ENCODE peak calls at places on chromosomes 6 and 20, in seven cellular contexts. X is lower lobe of right lung; T is aorta; V is naive thymus-derived CD4-positive, alpha-beta T cell; N is tibial artery; W is transverse colon; J is cardiac muscle cell. O is an unnamed sample. For H3K4me1, the result is how much of the 10 kb centered on the place peaks cover.

GRCh38 chr6:71419217-71419953 is 130.8 kb downstream of the OGFRL1 start:
- DNase-seq in J (peak), W (no peak), V (no peak), N (peak), T (peak), X (no peak), O (no peak)

GRCh38 chr20:51473256-51473655 is 69.3 kb downstream of the NFATC2 start:
- DNase-seq in W (no peak), V (no peak), N (no peak), X (no peak), J (no peak), T (no peak), O (no peak)

GRCh38 chr6:157269261-157269794 is 54.0 kb downstream of the TMEM242 start:
- DNase-seq in W (peak), V (no peak), J (no peak), T (peak), N (peak), X (no peak), O (no peak)

GRCh38 chr6:83613378-83613777 is 95.5 kb downstream of the SNAP91 start:
- DNase-seq in J (peak), V (no peak), W (no peak), T (no peak), X (no peak), N (no peak), O (no peak)

GRCh38 chr6:150878347-150879213 is 13.1 kb downstream of the MTHFD1L start:
- DNase-seq in V (no peak), T (no peak), J (no peak), N (no peak), W (no peak), X (no peak), O (no peak)

GRCh38 chr6:14305629-14306028 is 188.1 kb downstream of the CD83 start:
- DNase-seq in W (no peak), V (no peak), J (peak), T (no peak), N (no peak), X (no peak), O (no peak)

GRCh38 chr20:47326718-47327137 is 29.8 kb downstream of the ZMYND8 start:
- DNase-seq in N (no peak), V (no peak), W (no peak), X (no peak), J (no peak), T (no peak), O (no peak)

GRCh38 chr20:32201977-32202363 is 5.6 kb downstream of the PLAGL2 start:
- DNase-seq in X (peak), V (no peak), T (no peak), J (no peak), W (no peak), N (no peak), O (no peak)

GRCh38 chr20:24160563-24161355 is 172.2 kb upstream of the GGTLC1 start:
- DNase-seq in W (peak), T (peak), N (peak), V (no peak), X (no peak), J (peak), O (peak)

GRCh38 chr6:4624726-4625125 is 151.5 kb upstream of the CDYL start:
- DNase-seq in W (no peak), X (no peak), V (no peak), N (no peak), J (no peak), T (no peak), O (no peak)

GRCh38 chr6:31900917-31901414 is 920 bp downstream of the ZBTB12 start:
- DNase-seq in T (no peak), X (no peak), N (no peak), W (peak), V (no peak), J (peak), O (no peak)

GRCh38 chr6:13733178-13733851 is 21.7 kb upstream of the RANBP9 start:
- DNase-seq in J (no peak), N (peak), W (peak), T (no peak), X (peak), V (no peak), O (no peak)

GRCh38 chr6:52362443-52363221 is 681 bp downstream of the PAQR8 start:
- DNase-seq in J (peak), N (peak), W (peak), X (peak), T (peak), V (peak), O (peak)

GRCh38 chr6:25250878-25251277 is 28.3 kb upstream of the CARMIL1 start:
- DNase-seq in J (no peak), W (no peak), N (no peak), T (no peak), V (no peak), X (no peak), O (no peak)

GRCh38 chr6:111583986-111584385 is 21.7 kb downstream of the TRAF3IP2 start:
- DNase-seq in X (no peak), W (no peak), V (no peak), J (no peak), N (no peak), T (no peak), O (no peak)

GRCh38 chr6:117432273-117432672 is 6.5 kb upstream of the ROS1 start:
- DNase-seq in W (no peak), J (no peak), V (no peak), X (no peak), N (no peak), T (no peak), O (no peak)

GRCh38 chr6:149723771-149724417 is 6.0 kb upstream of the LATS1 start:
- DNase-seq in X (no peak), J (peak), N (no peak), T (no peak), W (peak), V (no peak), O (peak)

GRCh38 chr6:26349964-26350857 is 14.8 kb upstream of the BTN3A2 start:
- DNase-seq in J (no peak), T (no peak), V (no peak), W (no peak), X (no peak), N (no peak), O (no peak)

GRCh38 chr6:108689279-108690161 is 128.8 kb downstream of the FOXO3 start:
- DNase-seq in T (peak), J (no peak), N (peak), V (no peak), X (peak), W (peak), O (no peak)
- H3K4me1 ChIP-seq in T (under half), J (under half), N (under half), V (under half), X (under half), W (under half), O (under half)

GRCh38 chr6:72699142-72699541 is 77.3 kb downstream of the KCNQ5 start:
- DNase-seq in V (no peak), N (no peak), W (no peak), X (no peak), J (no peak), T (no peak), O (no peak)
- H3K4me1 ChIP-seq in V (under half), N (under half), W (under half), X (under half), J (under half), T (under half), O (under half)

DNA sequence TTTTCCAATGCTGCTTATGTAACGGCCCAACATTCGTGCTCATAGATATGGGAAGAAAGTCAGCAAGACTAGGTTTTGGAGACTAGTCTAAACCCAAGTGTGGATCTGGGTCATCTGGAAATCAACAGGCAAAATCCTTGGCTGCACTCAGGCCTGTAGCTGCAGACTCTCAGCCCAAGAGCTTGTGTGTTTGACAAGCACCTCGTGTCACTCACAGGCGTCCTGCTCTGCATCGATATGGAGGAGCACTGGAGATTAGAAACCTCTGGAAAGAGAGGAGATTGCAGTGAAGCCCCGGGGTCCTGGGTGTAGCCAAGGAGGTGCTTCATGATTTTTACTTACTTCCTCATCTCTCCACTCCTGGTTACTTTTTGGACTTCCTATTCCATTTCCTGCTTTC is 296.0 kb downstream of the QKI start:
- DNase-seq in W (no peak), J (peak), T (no peak), N (no peak), V (no peak), X (no peak), O (no peak)
- H3K4me1 ChIP-seq in W (under half), J (under half), T (under half), N (under half), V (under half), X (half or more), O (under half)

DNA sequence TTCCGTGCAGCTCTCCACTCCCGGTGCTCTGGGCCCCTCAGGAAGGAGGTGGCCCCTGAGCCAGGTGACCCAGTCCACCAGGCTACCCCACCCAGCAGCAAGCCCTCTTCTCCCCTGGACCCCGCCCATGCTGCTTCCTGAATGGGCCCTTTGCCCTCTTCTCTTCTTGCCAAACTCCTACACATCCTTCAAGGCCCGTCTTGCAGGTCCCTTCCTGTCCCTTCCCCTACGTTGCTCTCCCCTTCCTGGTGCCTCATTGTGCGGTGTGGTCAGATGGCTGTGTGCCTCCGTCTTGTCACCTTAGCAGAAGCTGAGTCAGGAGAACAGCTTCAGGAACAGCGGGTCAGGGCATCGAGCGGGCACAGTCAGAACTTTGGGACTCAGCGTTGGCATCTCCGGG is 3.4 kb upstream of the GATA5 start:
- DNase-seq in X (no peak), V (no peak), N (no peak), W (no peak), J (no peak), T (no peak), O (no peak)
- H3K4me1 ChIP-seq in X (under half), V (under half), N (under half), W (under half), J (half or more), T (under half), O (under half)

GRCh38 chr6:12343440-12344162 is 53.4 kb downstream of the EDN1 start:
- DNase-seq in X (no peak), N (no peak), W (peak), J (no peak), V (no peak), T (no peak), O (no peak)
- H3K4me1 ChIP-seq in X (under half), N (under half), W (under half), J (under half), V (under half), T (under half), O (under half)

GRCh38 chr6:15313367-15313766 is 67.5 kb downstream of the JARID2 start:
- DNase-seq in W (no peak), T (no peak), V (no peak), X (peak), N (peak), J (no peak), O (no peak)
- H3K4me1 ChIP-seq in W (under half), T (under half), V (under half), X (under half), N (under half), J (under half), O (under half)